ENCODE peak calls at places on chromosomes 3 and 15, in nine cellular contexts. O, T, M, L, X, Q, J, C and P are unnamed samples.

GRCh38 chr3:108088146-108088545 is 2.7 kb downstream of the CD47 start:
- DNase-seq in X (no peak), M (peak; percentile 21), J (no peak), T (peak; percentile 16), Q (no peak), O (no peak), C (no peak), L (no peak), P (peak; percentile 49)

GRCh38 chr15:89429023-89429422 is 67.4 kb downstream of the RHCG start:
- DNase-seq in M (no peak), T (no peak), Q (no peak), O (no peak), L (no peak), X (peak; percentile 49), J (no peak), C (no peak), P (peak; percentile 47)

GRCh38 chr3:138594150-138594934 is at the start of gene CEP70:
- DNase-seq in C (peak; percentile 97), L (peak; percentile 97), X (peak; percentile 95), T (peak; percentile 94), J (peak; percentile 98), Q (peak; percentile 90), O (peak; percentile 98), M (peak; percentile 93), P (peak; percentile 97)

GRCh38 chr15:96338772-96339661 is 8.5 kb downstream of the NR2F2 start:
- DNase-seq in T (no peak), X (no peak), Q (no peak), O (peak; percentile 28), J (no peak), C (no peak), M (peak; percentile 44), L (peak; percentile 31), P (no peak)

GRCh38 chr3:138114988-138115971 is at the start of gene DZIP1L:
- DNase-seq in J (peak; percentile 81), Q (peak; percentile 35), X (peak; percentile 90), L (peak; percentile 90), O (peak; percentile 94), C (peak; percentile 38), M (peak; percentile 44), T (no peak), P (peak; percentile 91)

GRCh38 chr3:123696796-123697195 is 111.9 kb upstream of the HACD2 start:
- DNase-seq in C (no peak), L (no peak), T (no peak), X (no peak), J (peak; percentile 51), O (no peak), Q (no peak), M (no peak), P (no peak)

GRCh38 chr15:22960126-22960525 is 20.0 kb downstream of the CYFIP1 start:
- DNase-seq in J (no peak), L (no peak), C (no peak), O (no peak), X (no peak), Q (no peak), T (no peak), M (no peak), P (no peak)

GRCh38 chr3:45923755-45924154 is 19.5 kb upstream of the CXCR6 start:
- DNase-seq in T (no peak), Q (peak; percentile 6), J (no peak), L (no peak), O (no peak), M (peak; percentile 78), C (no peak), X (no peak), P (peak; percentile 83)

GRCh38 chr15:67124911-67125588 is 59.6 kb downstream of the SMAD3 start:
- DNase-seq in X (no peak), J (no peak), Q (peak; percentile 88), M (no peak), T (no peak), O (no peak), L (no peak), C (no peak), P (no peak)

GRCh38 chr3:22939349-22939748 is 263.8 kb upstream of the UBE2E2 start:
- DNase-seq in O (no peak), Q (no peak), T (no peak), J (peak; percentile 28), L (no peak), M (no peak), C (no peak), X (no peak), P (peak; percentile 43)

GRCh38 chr15:69735126-69735525 is 282.5 kb downstream of the RPLP1 start:
- DNase-seq in M (no peak), J (peak; percentile 48), X (peak; percentile 70), Q (no peak), C (no peak), O (peak; percentile 50), L (peak; percentile 24), T (no peak), P (peak; percentile 75)

GRCh38 chr3:171261487-171261886 is 198.7 kb downstream of the TNIK start:
- DNase-seq in J (no peak), X (no peak), Q (peak; percentile 69), L (no peak), T (no peak), C (no peak), M (peak; percentile 78), O (no peak), P (no peak)

GRCh38 chr3:119885746-119886530 is 104.0 kb downstream of the NR1I2 start:
- DNase-seq in O (no peak), M (no peak), X (no peak), Q (no peak), C (no peak), T (no peak), L (no peak), J (no peak), P (peak; percentile 49)
- TF ChIP-seq EZH2phosphoT487 in O (no peak), M (no peak), X (no peak), Q (no peak), C (no peak), T (no peak), L (no peak), J (no peak), P (no peak)

DNA sequence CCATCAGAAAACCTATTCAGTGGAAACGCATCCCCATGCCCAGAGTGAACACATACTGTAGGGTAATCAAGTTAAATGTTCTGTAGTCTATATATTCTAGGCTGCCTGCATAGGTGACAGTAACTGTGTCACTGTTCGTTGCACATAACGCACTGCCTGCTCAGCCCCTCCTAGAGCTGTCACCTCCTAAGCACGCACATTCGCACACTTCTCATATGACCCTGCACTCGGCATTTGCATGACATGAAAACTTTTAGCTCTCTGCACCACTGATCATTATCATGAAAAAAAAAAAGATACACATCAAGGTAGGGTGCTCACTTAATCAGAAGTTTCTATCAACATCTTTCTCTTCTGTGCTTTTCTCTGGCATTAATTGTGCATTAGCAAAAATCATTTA is 63.1 kb downstream of the MEIS2 start:
- DNase-seq in J (no peak), M (no peak), Q (no peak), C (no peak), O (no peak), X (no peak), L (no peak), T (no peak), P (no peak)
- TF ChIP-seq EZH2phosphoT487 in J (no peak), M (no peak), Q (no peak), C (no peak), O (no peak), X (no peak), L (no peak), T (no peak), P (no peak)

GRCh38 chr3:104360038-104360437 is 1006.7 kb upstream of the ALCAM start:
- DNase-seq in C (no peak), L (no peak), O (no peak), M (no peak), T (no peak), X (no peak), Q (no peak), J (no peak), P (no peak)
- TF ChIP-seq EZH2phosphoT487 in C (no peak), L (no peak), O (no peak), M (no peak), T (no peak), X (no peak), Q (no peak), J (no peak), P (no peak)

DNA sequence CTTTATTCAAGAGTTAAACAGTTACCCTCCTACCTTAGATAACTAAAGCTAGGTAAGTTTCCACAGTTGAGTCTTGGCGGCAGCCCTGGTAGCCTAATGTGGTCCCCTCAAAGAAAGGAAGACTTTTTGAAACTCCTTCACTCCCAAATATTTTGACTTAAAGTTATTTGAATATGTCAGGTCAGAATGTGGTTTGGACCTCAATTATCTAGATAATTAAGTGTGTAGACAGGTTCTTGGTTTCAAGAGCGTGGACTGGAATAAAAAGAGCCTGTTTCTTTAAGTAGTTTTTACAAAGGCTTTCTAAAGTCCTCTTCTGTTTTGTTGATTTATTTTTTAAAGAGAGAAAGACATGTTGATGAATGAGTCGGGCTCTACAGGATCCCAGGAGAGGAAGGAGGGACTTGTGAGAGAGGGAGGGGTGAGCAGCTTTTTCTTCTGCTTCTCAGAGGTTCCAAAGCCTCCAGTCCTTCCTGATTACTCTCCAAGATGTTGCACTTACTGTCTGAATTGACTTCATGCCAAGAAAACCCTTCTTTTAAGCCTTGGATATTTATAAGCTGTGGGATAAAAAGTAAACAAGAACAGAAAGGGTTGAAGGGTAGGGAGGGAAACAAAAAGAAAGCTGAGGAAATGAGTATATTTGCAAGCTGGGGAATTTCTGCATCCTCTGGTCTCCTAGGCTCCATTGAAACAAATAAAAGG is 457.4 kb downstream of the IGSF11 start:
- DNase-seq in M (no peak), T (no peak), L (no peak), X (no peak), J (peak; percentile 28), C (no peak), O (no peak), Q (no peak), P (no peak)
- TF ChIP-seq EZH2phosphoT487 in M (no peak), T (no peak), L (no peak), X (no peak), J (no peak), C (no peak), O (no peak), Q (no peak), P (no peak)

DNA sequence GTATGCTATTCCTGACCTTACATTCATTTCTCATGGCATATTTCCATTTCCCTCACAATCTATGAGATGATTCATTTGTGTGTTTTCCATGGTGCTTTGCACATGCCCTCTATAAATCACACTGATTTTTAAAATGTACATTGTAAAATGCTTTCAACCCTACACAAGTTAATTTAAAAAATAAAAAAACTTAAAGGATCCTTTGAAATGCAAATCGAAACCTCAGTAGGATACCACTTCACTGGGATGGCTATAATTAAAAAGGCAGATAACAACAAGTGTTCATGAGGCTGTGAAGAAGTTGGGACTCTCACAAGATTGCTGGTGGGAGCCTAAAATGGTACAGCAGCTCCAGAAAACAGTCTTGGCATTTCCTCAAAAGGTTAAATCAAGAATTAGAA is 83.5 kb downstream of the FMN1 start:
- DNase-seq in X (no peak), J (no peak), C (no peak), Q (no peak), T (no peak), M (peak; percentile 86), O (peak; percentile 12), L (no peak), P (peak; percentile 26)
- TF ChIP-seq EZH2phosphoT487 in X (no peak), J (no peak), C (no peak), Q (no peak), T (no peak), M (no peak), O (no peak), L (no peak), P (no peak)

DNA sequence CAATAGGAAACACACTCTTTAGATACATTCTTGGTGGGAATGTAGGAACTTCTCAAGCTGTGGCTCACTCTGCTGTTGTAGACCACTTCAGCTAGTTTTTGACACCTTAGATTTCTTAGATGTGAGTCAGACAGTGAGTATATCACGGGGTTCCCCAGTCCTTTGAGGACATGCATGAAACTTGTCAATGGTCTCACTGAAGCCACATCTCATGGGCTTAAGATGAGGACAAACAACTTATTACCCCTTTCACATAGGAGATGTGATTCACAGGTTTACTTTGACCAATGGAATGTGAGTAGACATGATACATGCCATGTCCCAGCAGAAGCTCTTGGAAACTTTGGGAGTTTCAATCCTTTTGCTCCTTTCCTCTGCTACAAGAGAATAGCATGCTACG is 325.5 kb downstream of the CHST2 start:
- DNase-seq in Q (no peak), O (no peak), T (no peak), J (no peak), L (no peak), C (no peak), M (peak; percentile 28), X (no peak), P (peak; percentile 58)
- TF ChIP-seq EZH2phosphoT487 in Q (no peak), O (no peak), T (no peak), J (no peak), L (no peak), C (no peak), M (no peak), X (no peak), P (no peak)